ENCODE peak calls at places on chromosomes 13 and 19, in ten cellular contexts. G is CD8-positive, alpha-beta memory T cell; V is dermis blood vessel endothelial cell; D is HTR-8/SVneo; K is left lung; Y is amniotic stem cell; X is stimulated activated naive B cell treated with anti-CD40 and anti-IgM and Interleukin-4, amounts not matched to agents 10 μg/mL and 1 μg/mL and 100 μg/mL, for 72 hours; O is fibroblast of the conjunctiva; J is mucosa of descending colon; U is activated T-cell treated with anti-CD3 and anti-CD28 coated beads for 1 hour. Q is an unnamed sample.

GRCh38 chr13:105336706-105337582 is 1198.5 kb downstream of the EFNB2 start:
- DNase-seq in J (no peak), Y (no peak), U (no peak), K (no peak), D (no peak), O (no peak), X (no peak), V (no peak), G (no peak), Q (no peak)

GRCh38 chr19:4183967-4184717 is 1.7 kb downstream of the ANKRD24 start:
- DNase-seq in Y (no peak), D (no peak), K (no peak), X (no peak), U (no peak), V (no peak), J (no peak), G (no peak), O (no peak), Q (no peak)

GRCh38 chr19:3783660-3784584 is 2.3 kb downstream of the MATK start:
- DNase-seq in O (no peak), J (no peak), G (peak; percentile 38), D (no peak), Y (no peak), V (peak; percentile 22), U (peak; percentile 20), K (no peak), X (no peak), Q (peak; percentile 13)

GRCh38 chr19:19657397-19657783 is 6.1 kb downstream of the ATP13A1 start:
- DNase-seq in K (no peak), D (no peak), O (no peak), U (no peak), G (no peak), Y (no peak), J (no peak), X (no peak), V (no peak), Q (no peak)

GRCh38 chr19:20247016-20247683 is 80.1 kb downstream of the ZNF486 start:
- DNase-seq in J (peak; percentile 24), G (no peak), V (peak; percentile 27), K (no peak), D (peak; percentile 21), Y (no peak), O (no peak), X (peak; percentile 28), U (peak; percentile 16), Q (peak; percentile 1)

GRCh38 chr19:10259162-10259905 is 7.3 kb downstream of the MRPL4 start:
- DNase-seq in U (peak; percentile 76), X (peak; percentile 82), O (peak; percentile 75), K (peak; percentile 92), D (peak; percentile 78), J (peak; percentile 93), V (peak; percentile 96), Y (peak; percentile 65), G (peak; percentile 81), Q (peak; percentile 93)

GRCh38 chr19:51097166-51097736 is 11.0 kb downstream of the CTU1 start:
- DNase-seq in Y (no peak), J (peak; percentile 62), O (peak; percentile 22), G (peak; percentile 65), V (peak; percentile 70), U (peak; percentile 71), D (peak; percentile 66), K (peak; percentile 63), X (peak; percentile 22), Q (peak; percentile 9)

GRCh38 chr13:41767801-41768200 is 193.1 kb downstream of the VWA8 start:
- DNase-seq in X (no peak), G (no peak), D (no peak), U (no peak), K (no peak), Y (no peak), V (peak; percentile 68), J (no peak), O (no peak), Q (no peak)

GRCh38 chr13:95627590-95627989 is 16.9 kb downstream of the DZIP1 start:
- DNase-seq in K (no peak), G (no peak), V (no peak), O (no peak), Y (peak; percentile 13), U (no peak), X (no peak), J (no peak), D (no peak), Q (no peak)

GRCh38 chr13:63517376-63517775 is 2101.7 kb upstream of the PCDH20 start:
- DNase-seq in O (peak; percentile 46), K (no peak), G (no peak), D (no peak), U (no peak), Y (no peak), V (no peak), J (no peak), X (no peak), Q (no peak)